ENCODE peak calls at places on chromosomes 7 and 10, in seven cellular contexts. B is AG04450, Q is sigmoid colon, P is astrocyte, K is adrenal gland, M is IMR-90, O is MM.1S. J is an unnamed sample.

GRCh38 chr7:77537595-77538185 is 595 bp downstream of the PTPN12 start:
- DNase-seq in B (no peak), Q (peak; percentile 74), P (peak; percentile 12), K (peak; percentile 54), M (no peak), O (peak; percentile 43), J (peak; percentile 41)

GRCh38 chr10:47339759-47340612 is 8.2 kb upstream of the RBP3 start:
- DNase-seq in B (no peak), Q (peak; percentile 22), P (no peak), K (no peak), M (no peak), O (no peak), J (no peak)

GRCh38 chr7:130899071-130899451 is 165.1 kb upstream of the KLF14 start:
- DNase-seq in B (no peak), Q (no peak), P (no peak), K (no peak), M (no peak), O (no peak), J (no peak)

GRCh38 chr7:12917801-12918200 is 230.4 kb downstream of the ARL4A start:
- DNase-seq in B (no peak), Q (no peak), P (no peak), K (no peak), M (no peak), O (no peak), J (no peak)

GRCh38 chr10:131774618-131775443 is 126.0 kb upstream of the PPP2R2D start:
- DNase-seq in B (no peak), Q (peak; percentile 50), P (no peak), K (no peak), M (no peak), O (no peak), J (no peak)

GRCh38 chr10:34145751-34146150 is 669.3 kb downstream of the PARD3 start:
- DNase-seq in B (no peak), Q (no peak), P (peak; percentile 60), K (no peak), M (peak; percentile 64), O (no peak), J (no peak)

GRCh38 chr10:73388228-73388627 is 25.6 kb downstream of the ANXA7 start:
- DNase-seq in B (no peak), Q (no peak), P (no peak), K (no peak), M (no peak), O (no peak), J (no peak)

GRCh38 chr7:15317215-15317614 is 244.6 kb downstream of the AGMO start:
- DNase-seq in B (no peak), Q (no peak), P (no peak), K (no peak), M (no peak), O (no peak), J (no peak)

GRCh38 chr7:69373171-69374035 is 224.9 kb upstream of the AUTS2 start:
- DNase-seq in B (no peak), Q (no peak), P (peak; percentile 68), K (peak; percentile 24), M (no peak), O (no peak), J (no peak)

GRCh38 chr10:66625709-66626590 is 299.9 kb upstream of the LRRTM3 start:
- DNase-seq in B (no peak), Q (no peak), P (no peak), K (no peak), M (no peak), O (no peak), J (no peak)

GRCh38 chr7:91826377-91826776 is 54.1 kb downstream of the MTERF1 start:
- DNase-seq in B (no peak), Q (no peak), P (peak; percentile 64), K (no peak), M (peak; percentile 5), O (no peak), J (no peak)

GRCh38 chr10:22427890-22428571 is 82.7 kb downstream of the SPAG6 start:
- DNase-seq in B (peak; percentile 58), Q (no peak), P (peak; percentile 93), K (no peak), M (peak; percentile 90), O (no peak), J (no peak)

GRCh38 chr10:4561301-4561700 is 264.7 kb upstream of the AKR1E2 start:
- DNase-seq in B (no peak), Q (no peak), P (peak; percentile 3), K (no peak), M (no peak), O (no peak), J (no peak)

GRCh38 chr10:26944261-26944882 is 83.6 kb upstream of the ABI1 start:
- DNase-seq in B (no peak), Q (no peak), P (no peak), K (no peak), M (no peak), O (no peak), J (no peak)

GRCh38 chr10:128316925-128317324 is 190.7 kb upstream of the MKI67 start:
- DNase-seq in B (no peak), Q (no peak), P (no peak), K (no peak), M (no peak), O (no peak), J (no peak)

GRCh38 chr10:49761789-49762565 is at the start of gene OGDHL:
- DNase-seq in B (no peak), Q (no peak), P (peak; percentile 4), K (peak; percentile 56), M (peak; percentile 19), O (peak; percentile 75), J (peak; percentile 2)

GRCh38 chr7:129947001-129947400 is 5.8 kb downstream of the UBE2H start:
- DNase-seq in B (no peak), Q (no peak), P (no peak), K (no peak), M (no peak), O (no peak), J (no peak)

GRCh38 chr7:123528265-123528664 is 6.1 kb downstream of the IQUB start:
- DNase-seq in B (no peak), Q (no peak), P (no peak), K (no peak), M (no peak), O (no peak), J (no peak)

GRCh38 chr10:117603081-117603480 is 60.5 kb downstream of the EMX2 start:
- DNase-seq in B (no peak), Q (peak; percentile 41), P (no peak), K (no peak), M (no peak), O (no peak), J (no peak)

DNA sequence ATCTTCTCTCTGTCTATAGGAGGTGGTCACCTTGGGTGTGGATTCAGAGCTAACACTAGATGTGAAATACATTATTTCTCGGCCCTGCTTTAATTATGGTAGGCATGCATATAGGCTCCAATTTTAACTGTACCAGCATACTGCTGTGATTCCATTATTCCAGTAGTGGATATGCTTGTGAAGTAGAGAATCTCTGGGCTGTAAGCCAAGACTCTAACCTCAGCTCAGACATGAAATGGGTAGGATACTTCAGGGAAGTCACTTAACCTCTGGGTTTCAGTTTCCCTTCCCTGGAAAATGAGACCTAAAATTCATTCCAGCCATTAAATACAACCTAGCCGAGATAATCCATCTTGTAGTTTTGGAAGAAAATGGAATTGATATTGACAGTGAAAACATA is 59.5 kb upstream of the TRIL start:
- DNase-seq in B (no peak), Q (no peak), P (peak; percentile 67), K (no peak), M (peak; percentile 6), O (no peak), J (no peak)
- H3K27ac ChIP-seq in B (no peak overlapping the region), Q (no peak overlapping the region), P (no peak overlapping the region), K (no peak overlapping the region), M (no peak overlapping the region), O (no peak overlapping the region), J (no peak overlapping the region)

GRCh38 chr10:29881336-29881751 is 178.0 kb downstream of the JCAD start:
- DNase-seq in B (no peak), Q (peak; percentile 74), P (no peak), K (no peak), M (no peak), O (no peak), J (no peak)
- H3K27ac ChIP-seq in B (no peak overlapping the region), Q (no peak overlapping the region), P (no peak overlapping the region), K (no peak overlapping the region), M (no peak overlapping the region), O (no peak overlapping the region), J (no peak overlapping the region)

GRCh38 chr7:5143106-5143505 is 46.9 kb upstream of the WIPI2 start:
- DNase-seq in B (no peak), Q (no peak), P (no peak), K (no peak), M (no peak), O (no peak), J (peak; percentile 62)

GRCh38 chr7:5143935-5144903 is 45.8 kb upstream of the WIPI2 start:
- DNase-seq in B (no peak), Q (no peak), P (peak; percentile 18), K (peak; percentile 20), M (peak; percentile 1), O (no peak), J (peak; percentile 62)

DNA sequence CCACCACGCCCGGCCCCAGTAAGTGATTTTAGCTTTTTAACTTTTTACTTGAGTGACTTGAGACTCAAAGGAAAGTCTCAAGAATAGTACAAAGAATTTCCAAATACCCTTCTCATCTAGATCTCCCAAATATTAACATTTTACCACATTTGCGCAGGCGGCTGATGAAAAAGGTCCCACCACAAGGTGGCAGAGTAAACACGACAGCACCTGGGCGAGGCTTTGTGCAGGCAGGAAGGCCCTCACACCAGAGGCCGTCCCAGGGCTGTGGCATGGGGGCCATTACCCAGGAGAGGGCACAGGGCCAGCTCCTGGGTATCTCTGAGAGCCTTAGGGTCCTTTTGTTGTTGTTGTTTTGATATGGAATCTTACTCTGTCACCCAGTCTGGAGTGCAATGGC is 50.0 kb upstream of the WIPI2 start:
- DNase-seq in B (no peak), Q (no peak), P (no peak), K (peak; percentile 44), M (peak; percentile 9), O (peak; percentile 19), J (no peak)
- H3K27ac ChIP-seq in B (no peak overlapping the region), Q (no peak overlapping the region), P (no peak overlapping the region), K (no peak overlapping the region), M (no peak overlapping the region), O (no peak overlapping the region), J (no peak overlapping the region)

DNA sequence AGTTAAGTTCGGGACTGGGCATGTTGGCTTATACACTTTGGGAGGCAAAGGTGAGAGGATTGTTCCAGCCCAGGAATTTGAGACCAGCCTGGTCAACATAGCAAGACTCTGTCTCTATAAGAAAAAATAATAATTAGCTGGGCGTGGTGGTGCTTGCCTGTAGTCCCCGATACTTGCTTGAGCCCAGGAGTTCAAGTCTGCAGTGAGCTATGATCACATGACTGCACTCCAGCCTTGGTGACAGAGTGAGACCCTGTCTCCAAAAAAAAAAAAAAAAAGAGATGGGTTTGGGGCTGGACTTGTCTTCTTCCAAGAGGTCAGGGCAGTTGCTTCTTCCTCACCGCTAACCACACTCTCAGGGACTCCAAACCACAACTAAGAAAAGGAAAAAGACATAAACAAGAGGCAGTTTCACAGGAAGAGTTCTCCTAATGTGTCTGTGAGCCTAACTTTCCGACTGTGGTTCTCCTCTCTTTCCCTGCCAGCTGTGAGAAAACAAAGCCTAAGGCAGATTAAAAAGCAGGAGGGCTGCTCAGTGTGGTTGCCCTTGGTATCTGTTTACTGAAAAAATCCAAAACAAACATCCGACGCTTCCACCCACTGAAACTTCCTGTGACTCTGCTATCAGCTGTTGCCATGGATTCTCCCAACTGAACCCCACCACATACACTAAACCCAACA is 2.4 kb upstream of the SERPINE1 start:
- DNase-seq in B (peak; percentile 59), Q (no peak), P (peak; percentile 92), K (no peak), M (peak; percentile 88), O (no peak), J (no peak)
- H3K27ac ChIP-seq in B (peak overlapping the region; percentile 98), Q (no peak overlapping the region), P (peak overlapping the region; percentile 97), K (no peak overlapping the region), M (peak overlapping the region; percentile 74), O (no peak overlapping the region), J (no peak overlapping the region)